ENCODE peak calls at places on chromosomes 3 and 15, in four cellular contexts. W, L, D and T are unnamed samples.

GRCh38 chr15:65248506-65248905 is 37.2 kb upstream of the CILP start:
- DNase-seq in W (no peak), L (no peak), D (no peak), T (no peak)

GRCh38 chr15:55770261-55770660 is 27.3 kb upstream of the PRTG start:
- DNase-seq in W (no peak), L (peak; percentile 93), D (no peak), T (no peak)

GRCh38 chr3:30511524-30512278 is 94.7 kb upstream of the TGFBR2 start:
- DNase-seq in W (peak; percentile 52), L (peak; percentile 50), D (peak; percentile 20), T (no peak)

GRCh38 chr15:39171944-39172368 is 408.9 kb upstream of the THBS1 start:
- DNase-seq in W (peak; percentile 62), L (peak; percentile 98), D (peak; percentile 40), T (no peak)

GRCh38 chr15:81160312-81161214 is 26.5 kb downstream of the CFAP161 start:
- DNase-seq in W (peak; percentile 85), L (peak; percentile 96), D (peak; percentile 64), T (no peak)

GRCh38 chr15:33860749-33861148 is 107.5 kb upstream of the CHRM5 start:
- DNase-seq in W (no peak), L (peak; percentile 9), D (no peak), T (no peak)

GRCh38 chr15:64314456-64314855 is 41.5 kb downstream of the CSNK1G1 start:
- DNase-seq in W (no peak), L (no peak), D (no peak), T (no peak)

GRCh38 chr3:61530355-61530754 is 31.0 kb upstream of the PTPRG start:
- DNase-seq in W (peak; percentile 52), L (no peak), D (no peak), T (no peak)

GRCh38 chr3:107910713-107911259 is 180.0 kb downstream of the CD47 start:
- DNase-seq in W (no peak), L (no peak), D (no peak), T (no peak)

GRCh38 chr3:46923559-46924350 is 46.2 kb downstream of the PTH1R start:
- DNase-seq in W (no peak), L (no peak), D (no peak), T (peak; percentile 75)

GRCh38 chr15:90553248-90553745 is 23.6 kb downstream of the CRTC3 start:
- DNase-seq in W (peak; percentile 53), L (peak; percentile 93), D (no peak), T (no peak)

GRCh38 chr3:105686324-105686897 is 182.4 kb downstream of the CBLB start:
- DNase-seq in W (no peak), L (no peak), D (no peak), T (no peak)

GRCh38 chr15:56797720-56798275 is 64.5 kb upstream of the ZNF280D start:
- DNase-seq in W (no peak), L (no peak), D (no peak), T (no peak)

GRCh38 chr3:115325539-115325938 is 178.5 kb upstream of the ZBTB20 start:
- DNase-seq in W (peak; percentile 7), L (peak; percentile 71), D (no peak), T (no peak)

GRCh38 chr3:140050977-140051957 is 116.3 kb downstream of the CLSTN2 start:
- DNase-seq in W (no peak), L (no peak), D (no peak), T (no peak)
- TF ChIP-seq CTCF in W (no peak), L (peak; percentile 29), D (peak; percentile 20), T (peak; percentile 88)

GRCh38 chr3:197501879-197502620 is 53.7 kb downstream of the BDH1 start:
- DNase-seq in W (no peak), L (no peak), D (no peak), T (no peak)
- TF ChIP-seq CTCF in W (peak; percentile 9), L (peak; percentile 40), D (peak; percentile 19), T (peak; percentile 60)

GRCh38 chr3:38496131-38496910 is at the start of gene EXOG:
- DNase-seq in W (peak; percentile 82), L (peak; percentile 63), D (peak; percentile 97), T (peak; percentile 92)
- TF ChIP-seq CTCF in W (peak; percentile 98), L (peak; percentile 90), D (peak; percentile 85), T (peak; percentile 66)

DNA sequence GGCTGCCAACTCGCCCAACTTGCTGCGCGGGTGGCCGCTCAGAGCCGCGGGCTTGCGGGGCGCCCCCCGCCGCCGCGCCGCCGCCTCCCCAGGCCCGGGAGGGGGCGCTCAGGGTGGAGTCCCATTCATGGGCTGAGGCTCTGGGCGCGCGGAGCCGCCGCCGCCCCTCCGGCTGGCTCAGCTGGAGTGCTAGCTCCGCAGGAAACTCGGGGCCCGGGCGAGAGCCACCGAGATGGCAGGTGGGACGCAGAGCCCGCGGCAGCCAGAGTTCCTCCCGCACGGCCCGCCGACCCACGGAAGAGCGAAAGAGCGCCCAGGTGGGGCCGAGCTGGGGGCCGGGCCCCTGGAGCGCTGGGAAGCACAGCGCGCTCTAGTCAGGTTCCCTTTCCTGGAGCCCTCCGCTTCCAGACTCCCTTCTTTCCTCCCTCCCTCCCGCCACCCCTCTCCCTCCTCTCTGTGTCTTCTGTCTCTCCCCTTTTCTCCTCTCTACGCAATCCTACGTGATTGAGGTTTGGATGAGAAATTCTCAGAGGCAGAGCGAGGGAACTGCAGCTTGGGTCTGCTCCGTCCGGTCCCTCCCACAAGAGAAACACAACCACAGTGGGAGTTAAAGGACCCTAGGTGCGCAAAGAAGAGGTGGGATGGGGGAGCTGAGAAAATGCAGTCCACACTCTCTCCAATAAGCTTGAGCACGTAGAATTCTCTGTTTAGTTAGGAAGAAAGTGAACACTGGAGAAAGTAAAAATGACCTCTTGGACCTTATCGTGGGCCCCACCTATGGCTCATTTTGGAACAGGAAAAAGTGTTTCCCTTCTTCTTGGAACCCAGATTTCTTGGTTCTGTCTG is 317.3 kb downstream of the FGF12 start:
- DNase-seq in W (no peak), L (no peak), D (no peak), T (no peak)
- TF ChIP-seq CTCF in W (no peak), L (no peak), D (no peak), T (peak; percentile 24)

DNA sequence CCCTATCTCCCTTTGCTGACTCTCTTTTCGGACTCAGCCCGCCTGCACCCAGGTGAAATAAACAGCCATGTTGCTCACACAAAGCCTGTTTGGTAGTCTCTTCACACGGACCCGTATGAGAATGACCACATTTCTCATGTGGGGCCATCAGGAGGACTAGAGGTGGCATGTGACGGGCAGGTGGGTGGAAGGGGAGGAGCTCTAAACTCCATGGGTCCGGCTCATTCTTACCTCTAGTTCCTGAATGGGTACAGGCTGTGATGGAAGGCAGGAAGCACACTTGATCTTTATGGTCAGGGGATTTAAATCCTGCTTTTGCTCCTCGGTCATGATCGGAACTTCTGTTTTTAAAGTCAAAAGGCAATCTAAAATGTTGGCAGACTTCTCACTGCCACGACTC is 28.6 kb downstream of the CFAP92 start:
- DNase-seq in W (no peak), L (no peak), D (no peak), T (no peak)
- TF ChIP-seq CTCF in W (no peak), L (no peak), D (no peak), T (no peak)

DNA sequence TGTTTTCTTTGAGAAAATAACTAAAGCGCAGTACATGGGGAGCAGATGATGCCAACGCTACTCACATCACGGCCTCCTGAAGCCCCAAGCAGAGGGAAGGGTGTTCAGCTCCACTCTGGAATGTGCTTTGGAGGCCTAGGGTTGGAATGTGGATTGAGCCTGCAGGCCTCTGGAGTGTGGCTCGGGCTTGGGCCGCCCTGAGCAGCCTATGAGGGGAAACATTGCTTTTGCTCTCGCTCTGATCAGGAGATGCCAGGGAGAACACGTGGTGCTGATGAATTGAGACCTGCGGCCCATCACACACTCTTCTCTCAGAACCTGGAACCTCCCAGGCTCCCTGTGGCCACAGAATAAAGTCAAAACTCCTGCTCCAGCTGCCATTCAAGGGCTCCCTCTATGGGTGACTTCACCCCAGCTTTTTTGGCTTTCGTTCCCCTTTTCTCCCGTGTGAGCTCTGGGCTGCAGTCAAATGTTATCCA is 23.3 kb downstream of the CCDC13 start:
- DNase-seq in W (no peak), L (no peak), D (no peak), T (no peak)
- TF ChIP-seq CTCF in W (peak; percentile 58), L (peak; percentile 62), D (peak; percentile 40), T (peak; percentile 43)

DNA sequence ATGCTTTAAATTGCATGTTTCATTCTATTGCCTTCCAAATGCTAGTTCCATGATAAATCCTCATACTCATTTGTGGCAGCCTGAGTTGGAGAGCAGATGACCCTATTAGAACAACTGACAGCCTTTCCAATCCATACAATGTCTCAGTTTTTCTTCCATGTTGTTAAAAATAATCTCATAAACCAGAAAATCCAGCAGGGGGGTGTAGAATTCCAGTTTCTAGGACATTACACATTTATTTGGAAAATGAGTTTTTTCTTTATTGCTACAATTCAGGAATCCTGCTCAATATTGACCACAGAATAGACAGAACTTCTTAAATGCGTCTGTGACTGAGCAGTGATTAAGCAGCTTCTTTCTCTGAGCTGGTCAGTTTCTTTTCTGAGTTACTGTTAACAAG is 174.2 kb upstream of the ATP10A start:
- DNase-seq in W (no peak), L (no peak), D (no peak), T (no peak)
- TF ChIP-seq CTCF in W (no peak), L (no peak), D (no peak), T (peak; percentile 18)